ENCODE peak calls at places on chromosomes 12 and 14, in seven cellular contexts. One of them, this sample, is unnamed.

GRCh38 chr12:95607642-95608041 is 56.4 kb upstream of the USP44 start:
- DNase-seq in brain microvascular endothelial cell: no peak
- DNase-seq in choroid plexus epithelial cell: no peak
- DNase-seq in sigmoid colon: no peak
- DNase-seq in psoas muscle: no peak
- DNase-seq in GM12865: no peak
- DNase-seq in foreskin fibroblast: no peak
- DNase-seq in this sample: no peak

GRCh38 chr12:28223853-28224252 is 33.6 kb downstream of the CCDC91 start:
- DNase-seq in brain microvascular endothelial cell: no peak
- DNase-seq in choroid plexus epithelial cell: no peak
- DNase-seq in sigmoid colon: no peak
- DNase-seq in psoas muscle: no peak
- DNase-seq in GM12865: peak
- DNase-seq in foreskin fibroblast: no peak
- DNase-seq in this sample: no peak

GRCh38 chr14:54922598-54922997 is 20.0 kb upstream of the GCH1 start:
- DNase-seq in brain microvascular endothelial cell: no peak
- DNase-seq in choroid plexus epithelial cell: no peak
- DNase-seq in sigmoid colon: no peak
- DNase-seq in psoas muscle: no peak
- DNase-seq in GM12865: no peak
- DNase-seq in foreskin fibroblast: no peak
- DNase-seq in this sample: no peak

GRCh38 chr12:52860102-52860838 is 11.5 kb upstream of the KRT78 start:
- DNase-seq in brain microvascular endothelial cell: peak
- DNase-seq in choroid plexus epithelial cell: peak
- DNase-seq in sigmoid colon: no peak
- DNase-seq in psoas muscle: no peak
- DNase-seq in GM12865: no peak
- DNase-seq in foreskin fibroblast: no peak
- DNase-seq in this sample: no peak

GRCh38 chr12:105365231-105365630 is 34.7 kb downstream of the C12orf75 start:
- DNase-seq in brain microvascular endothelial cell: no peak
- DNase-seq in choroid plexus epithelial cell: no peak
- DNase-seq in sigmoid colon: no peak
- DNase-seq in psoas muscle: peak
- DNase-seq in GM12865: no peak
- DNase-seq in foreskin fibroblast: no peak
- DNase-seq in this sample: no peak

GRCh38 chr14:24887623-24888304 is 162.2 kb downstream of the STXBP6 start:
- DNase-seq in brain microvascular endothelial cell: no peak
- DNase-seq in choroid plexus epithelial cell: no peak
- DNase-seq in sigmoid colon: no peak
- DNase-seq in psoas muscle: no peak
- DNase-seq in GM12865: no peak
- DNase-seq in foreskin fibroblast: no peak
- DNase-seq in this sample: no peak

GRCh38 chr14:68379510-68380303 is 413.2 kb downstream of the ZFP36L1 start:
- DNase-seq in brain microvascular endothelial cell: no peak
- DNase-seq in choroid plexus epithelial cell: no peak
- DNase-seq in sigmoid colon: no peak
- DNase-seq in psoas muscle: no peak
- DNase-seq in GM12865: no peak
- DNase-seq in foreskin fibroblast: no peak
- DNase-seq in this sample: no peak

GRCh38 chr14:53156238-53156637 is 3.1 kb upstream of the DDHD1 start:
- DNase-seq in brain microvascular endothelial cell: no peak
- DNase-seq in choroid plexus epithelial cell: no peak
- DNase-seq in sigmoid colon: no peak
- DNase-seq in psoas muscle: no peak
- DNase-seq in GM12865: no peak
- DNase-seq in foreskin fibroblast: no peak
- DNase-seq in this sample: no peak

GRCh38 chr12:127270193-127270592 is 996.8 kb upstream of the TMEM132C start:
- DNase-seq in brain microvascular endothelial cell: peak
- DNase-seq in choroid plexus epithelial cell: peak
- DNase-seq in sigmoid colon: no peak
- DNase-seq in psoas muscle: no peak
- DNase-seq in GM12865: no peak
- DNase-seq in foreskin fibroblast: peak
- DNase-seq in this sample: no peak

GRCh38 chr14:80313806-80314205 is 102.5 kb upstream of the DIO2 start:
- DNase-seq in brain microvascular endothelial cell: no peak
- DNase-seq in choroid plexus epithelial cell: peak
- DNase-seq in sigmoid colon: no peak
- DNase-seq in psoas muscle: no peak
- DNase-seq in GM12865: no peak
- DNase-seq in foreskin fibroblast: no peak
- DNase-seq in this sample: no peak

GRCh38 chr12:3123729-3124128 is 46.5 kb downstream of the TSPAN9 start:
- DNase-seq in brain microvascular endothelial cell: no peak
- DNase-seq in choroid plexus epithelial cell: peak
- DNase-seq in sigmoid colon: no peak
- DNase-seq in psoas muscle: no peak
- DNase-seq in GM12865: no peak
- DNase-seq in foreskin fibroblast: no peak
- DNase-seq in this sample: no peak

GRCh38 chr12:70829070-70829469 is 91.5 kb downstream of the PTPRR start:
- DNase-seq in brain microvascular endothelial cell: no peak
- DNase-seq in choroid plexus epithelial cell: no peak
- DNase-seq in sigmoid colon: no peak
- DNase-seq in psoas muscle: no peak
- DNase-seq in GM12865: no peak
- DNase-seq in foreskin fibroblast: no peak
- DNase-seq in this sample: no peak

GRCh38 chr12:47832263-47832933 is 12.7 kb upstream of the HDAC7 start:
- DNase-seq in brain microvascular endothelial cell: no peak
- DNase-seq in choroid plexus epithelial cell: no peak
- DNase-seq in sigmoid colon: no peak
- DNase-seq in psoas muscle: no peak
- DNase-seq in GM12865: no peak
- DNase-seq in foreskin fibroblast: no peak
- DNase-seq in this sample: no peak

GRCh38 chr14:106491851-106492250 is 965.5 kb downstream of the TMEM121 start:
- DNase-seq in brain microvascular endothelial cell: no peak
- DNase-seq in choroid plexus epithelial cell: peak
- DNase-seq in sigmoid colon: no peak
- DNase-seq in psoas muscle: no peak
- DNase-seq in GM12865: no peak
- DNase-seq in foreskin fibroblast: no peak
- DNase-seq in this sample: no peak

GRCh38 chr12:89472508-89472907 is 52.1 kb downstream of the GALNT4 start:
- DNase-seq in brain microvascular endothelial cell: no peak
- DNase-seq in choroid plexus epithelial cell: peak
- DNase-seq in sigmoid colon: no peak
- DNase-seq in psoas muscle: no peak
- DNase-seq in GM12865: no peak
- DNase-seq in foreskin fibroblast: peak
- DNase-seq in this sample: no peak

GRCh38 chr14:51019089-51019488 is 74.8 kb upstream of the PYGL start:
- DNase-seq in brain microvascular endothelial cell: no peak
- DNase-seq in choroid plexus epithelial cell: peak
- DNase-seq in sigmoid colon: no peak
- DNase-seq in psoas muscle: no peak
- DNase-seq in GM12865: no peak
- DNase-seq in foreskin fibroblast: no peak
- DNase-seq in this sample: no peak

GRCh38 chr12:69502342-69503081 is 32.3 kb downstream of the FRS2 start:
- DNase-seq in brain microvascular endothelial cell: no peak
- DNase-seq in choroid plexus epithelial cell: peak
- DNase-seq in sigmoid colon: no peak
- DNase-seq in psoas muscle: no peak
- DNase-seq in GM12865: no peak
- DNase-seq in foreskin fibroblast: peak
- DNase-seq in this sample: no peak

GRCh38 chr12:118044075-118044474 is 16.9 kb downstream of the WSB2 start:
- DNase-seq in brain microvascular endothelial cell: no peak
- DNase-seq in choroid plexus epithelial cell: no peak
- DNase-seq in sigmoid colon: no peak
- DNase-seq in psoas muscle: no peak
- DNase-seq in GM12865: no peak
- DNase-seq in foreskin fibroblast: no peak
- DNase-seq in this sample: no peak

GRCh38 chr12:64066052-64066451 is 156.0 kb downstream of the KICS2 start:
- DNase-seq in brain microvascular endothelial cell: peak
- DNase-seq in choroid plexus epithelial cell: peak
- DNase-seq in sigmoid colon: no peak
- DNase-seq in psoas muscle: no peak
- DNase-seq in GM12865: no peak
- DNase-seq in foreskin fibroblast: peak
- DNase-seq in this sample: no peak

GRCh38 chr12:28611115-28611435 is 420.8 kb downstream of the CCDC91 start:
- DNase-seq in brain microvascular endothelial cell: peak
- DNase-seq in choroid plexus epithelial cell: peak
- DNase-seq in sigmoid colon: no peak
- DNase-seq in psoas muscle: no peak
- DNase-seq in GM12865: no peak
- DNase-seq in foreskin fibroblast: peak
- DNase-seq in this sample: no peak

GRCh38 chr14:85205875-85206274 is 324.1 kb upstream of the FLRT2 start:
- DNase-seq in brain microvascular endothelial cell: no peak
- DNase-seq in choroid plexus epithelial cell: no peak
- DNase-seq in sigmoid colon: no peak
- DNase-seq in psoas muscle: no peak
- DNase-seq in GM12865: no peak
- DNase-seq in foreskin fibroblast: no peak
- DNase-seq in this sample: no peak

GRCh38 chr12:4153343-4153892 is 120.1 kb upstream of the CCND2 start:
- DNase-seq in brain microvascular endothelial cell: no peak
- DNase-seq in choroid plexus epithelial cell: no peak
- DNase-seq in sigmoid colon: no peak
- DNase-seq in psoas muscle: no peak
- DNase-seq in GM12865: peak
- DNase-seq in foreskin fibroblast: no peak
- DNase-seq in this sample: peak

GRCh38 chr12:50314629-50315312 is 31.5 kb upstream of the LIMA1 start:
- DNase-seq in brain microvascular endothelial cell: peak
- DNase-seq in choroid plexus epithelial cell: peak
- DNase-seq in sigmoid colon: no peak
- DNase-seq in psoas muscle: no peak
- DNase-seq in GM12865: peak
- DNase-seq in foreskin fibroblast: peak
- DNase-seq in this sample: no peak

GRCh38 chr14:77988966-77989365 is 181.2 kb upstream of the NRXN3 start:
- DNase-seq in brain microvascular endothelial cell: peak
- DNase-seq in choroid plexus epithelial cell: peak
- DNase-seq in sigmoid colon: no peak
- DNase-seq in psoas muscle: peak
- DNase-seq in GM12865: no peak
- DNase-seq in foreskin fibroblast: no peak
- DNase-seq in this sample: no peak

GRCh38 chr12:108440736-108441135 is 74.3 kb upstream of the FICD start:
- DNase-seq in brain microvascular endothelial cell: no peak
- DNase-seq in choroid plexus epithelial cell: no peak
- DNase-seq in sigmoid colon: no peak
- DNase-seq in psoas muscle: no peak
- DNase-seq in GM12865: no peak
- DNase-seq in foreskin fibroblast: no peak
- DNase-seq in this sample: no peak

GRCh38 chr12:13538136-13538535 is 341.6 kb downstream of the EMP1 start:
- DNase-seq in brain microvascular endothelial cell: no peak
- DNase-seq in choroid plexus epithelial cell: no peak
- DNase-seq in sigmoid colon: no peak
- DNase-seq in psoas muscle: no peak
- DNase-seq in GM12865: no peak
- DNase-seq in foreskin fibroblast: no peak
- DNase-seq in this sample: no peak

GRCh38 chr14:67500981-67501380 is 12.5 kb upstream of the TMEM229B start:
- DNase-seq in brain microvascular endothelial cell: no peak
- DNase-seq in choroid plexus epithelial cell: no peak
- DNase-seq in sigmoid colon: no peak
- DNase-seq in psoas muscle: no peak
- DNase-seq in GM12865: no peak
- DNase-seq in foreskin fibroblast: no peak
- DNase-seq in this sample: no peak

DNA sequence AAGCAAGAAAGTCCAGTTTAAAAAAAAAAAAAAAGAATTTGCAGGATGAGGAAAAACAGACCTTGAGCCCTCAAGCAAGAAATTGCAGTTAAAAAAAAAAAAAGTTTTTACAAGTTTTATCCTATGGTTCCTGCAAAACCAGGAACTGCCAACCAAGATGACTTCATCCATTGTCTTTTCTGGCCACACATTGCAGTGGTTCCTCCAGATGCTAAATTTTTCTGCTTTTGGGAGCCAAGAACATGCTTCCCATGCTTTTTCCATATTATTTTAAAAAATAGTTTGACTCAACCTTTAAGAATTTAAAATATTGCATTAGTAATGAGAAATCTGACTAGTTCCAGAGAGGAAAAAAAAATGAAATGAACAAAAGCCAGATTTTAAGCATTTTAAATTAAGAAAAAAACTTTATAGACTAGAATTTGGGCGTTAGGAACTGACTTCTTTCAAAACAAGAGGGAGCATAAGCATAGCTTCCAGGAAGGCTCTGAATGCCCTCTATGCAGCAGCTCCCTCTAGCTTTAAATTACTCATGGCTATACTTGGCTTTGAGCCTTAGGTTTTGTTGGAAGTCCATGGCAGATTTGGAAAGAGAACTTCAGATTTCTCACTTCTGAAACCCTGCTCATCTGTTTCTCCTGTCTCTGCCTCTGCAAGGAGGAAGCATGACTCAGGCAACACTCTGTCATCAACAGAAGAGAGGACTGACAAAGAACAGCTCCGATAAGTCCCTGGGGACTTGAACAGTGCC is 124.5 kb downstream of the GPR65 start:
- DNase-seq in brain microvascular endothelial cell: peak
- DNase-seq in choroid plexus epithelial cell: peak
- DNase-seq in sigmoid colon: no peak
- DNase-seq in psoas muscle: no peak
- DNase-seq in GM12865: peak
- DNase-seq in foreskin fibroblast: peak
- DNase-seq in this sample: no peak
- TF ChIP-seq CTCF in brain microvascular endothelial cell: no peak
- TF ChIP-seq CTCF in choroid plexus epithelial cell: no peak
- TF ChIP-seq CTCF in sigmoid colon: no peak
- TF ChIP-seq CTCF in psoas muscle: no peak
- TF ChIP-seq CTCF in GM12865: no peak
- TF ChIP-seq CTCF in foreskin fibroblast: peak
- TF ChIP-seq CTCF in this sample: no peak

GRCh38 chr14:23181946-23182345 is 1.5 kb downstream of the SLC7A8 start:
- DNase-seq in brain microvascular endothelial cell: no peak
- DNase-seq in choroid plexus epithelial cell: no peak
- DNase-seq in sigmoid colon: no peak
- DNase-seq in psoas muscle: no peak
- DNase-seq in GM12865: no peak
- DNase-seq in foreskin fibroblast: no peak
- DNase-seq in this sample: no peak
- H3K4me3 ChIP-seq in brain microvascular endothelial cell: no peak
- H3K4me3 ChIP-seq in choroid plexus epithelial cell: no peak
- H3K4me3 ChIP-seq in sigmoid colon: peak
- H3K4me3 ChIP-seq in psoas muscle: peak
- H3K4me3 ChIP-seq in GM12865: no peak
- H3K4me3 ChIP-seq in foreskin fibroblast: peak
- H3K4me3 ChIP-seq in this sample: no peak

GRCh38 chr12:121839106-121839992 is 19.3 kb downstream of the HPD start:
- DNase-seq in brain microvascular endothelial cell: peak
- DNase-seq in choroid plexus epithelial cell: peak
- DNase-seq in sigmoid colon: peak
- DNase-seq in psoas muscle: peak
- DNase-seq in GM12865: peak
- DNase-seq in foreskin fibroblast: peak
- DNase-seq in this sample: peak
- TF ChIP-seq CTCF in brain microvascular endothelial cell: peak
- TF ChIP-seq CTCF in choroid plexus epithelial cell: peak
- TF ChIP-seq CTCF in sigmoid colon: peak
- TF ChIP-seq CTCF in psoas muscle: peak
- TF ChIP-seq CTCF in GM12865: no peak
- TF ChIP-seq CTCF in foreskin fibroblast: peak
- TF ChIP-seq CTCF in this sample: peak

GRCh38 chr12:57342207-57342691 is 88.6 kb downstream of the R3HDM2 start:
- DNase-seq in brain microvascular endothelial cell: peak
- DNase-seq in choroid plexus epithelial cell: peak
- DNase-seq in sigmoid colon: no peak
- DNase-seq in psoas muscle: peak
- DNase-seq in GM12865: no peak
- DNase-seq in foreskin fibroblast: peak
- DNase-seq in this sample: no peak
- H3K4me3 ChIP-seq in brain microvascular endothelial cell: no peak
- H3K4me3 ChIP-seq in choroid plexus epithelial cell: peak
- H3K4me3 ChIP-seq in sigmoid colon: no peak
- H3K4me3 ChIP-seq in psoas muscle: no peak
- H3K4me3 ChIP-seq in GM12865: no peak
- H3K4me3 ChIP-seq in foreskin fibroblast: no peak
- H3K4me3 ChIP-seq in this sample: no peak